ENCODE peak calls at places on chromosomes 6 and 20, in eight cellular contexts. L is IMR-90, V is esophagus squamous epithelium, N is H9, O is adrenal gland, P is kidney epithelial cell, M is heart right ventricle, S is neural progenitor cell. U is an unnamed sample. For H3K27me3, the result is how much of the 10 kb centered on the place peaks cover.

GRCh38 chr6:53805016-53805415 is 10.2 kb downstream of the LRRC1 start:
- DNase-seq in L (no peak), V (no peak), N (no peak), O (no peak), P (no peak), M (no peak), S (no peak), U (no peak)

GRCh38 chr6:76633259-76633658 is 560.8 kb upstream of the IMPG1 start:
- DNase-seq in L (no peak), V (no peak), N (peak), O (no peak), P (no peak), M (no peak), S (peak), U (no peak)

GRCh38 chr6:2958802-2959201 is 12.6 kb downstream of the SERPINB6 start:
- DNase-seq in L (no peak), V (no peak), N (no peak), O (peak), P (no peak), M (no peak), S (no peak), U (no peak)

GRCh38 chr6:138242987-138243592 is 24.8 kb upstream of the PBOV1 start:
- DNase-seq in L (no peak), V (no peak), N (no peak), O (no peak), P (no peak), M (no peak), S (no peak), U (no peak)

GRCh38 chr6:129744201-129744879 is 34.4 kb upstream of the ARHGAP18 start:
- DNase-seq in L (peak), V (no peak), N (no peak), O (no peak), P (peak), M (no peak), S (no peak), U (peak)

GRCh38 chr6:84860954-84861353 is 96.6 kb upstream of the TBX18 start:
- DNase-seq in L (no peak), V (no peak), N (no peak), O (no peak), P (no peak), M (no peak), S (no peak), U (no peak)

GRCh38 chr6:165599121-165599520 is 63.9 kb downstream of the PDE10A start:
- DNase-seq in L (no peak), V (no peak), N (no peak), O (no peak), P (no peak), M (no peak), S (no peak), U (no peak)

GRCh38 chr6:79413562-79414002 is 123.6 kb downstream of the LCA5 start:
- DNase-seq in L (peak), V (no peak), N (no peak), O (no peak), P (no peak), M (no peak), S (no peak), U (peak)

GRCh38 chr20:33811763-33812672 is 870 bp downstream of the CHMP4B start:
- DNase-seq in L (peak), V (no peak), N (no peak), O (peak), P (peak), M (peak), S (peak), U (peak)

GRCh38 chr6:54132587-54132986 is 21.3 kb downstream of the MLIP start:
- DNase-seq in L (no peak), V (no peak), N (no peak), O (no peak), P (no peak), M (no peak), S (no peak), U (no peak)

GRCh38 chr6:10419749-10420545 is 5.1 kb upstream of the TFAP2A start:
- DNase-seq in L (no peak), V (no peak), N (no peak), O (no peak), P (no peak), M (no peak), S (no peak), U (no peak)

GRCh38 chr6:10417681-10418104 is 2.8 kb upstream of the TFAP2A start:
- DNase-seq in L (no peak), V (no peak), N (no peak), O (no peak), P (no peak), M (no peak), S (peak), U (no peak)

GRCh38 chr6:10418862-10419748 is 4.2 kb upstream of the TFAP2A start:
- DNase-seq in L (peak), V (no peak), N (peak), O (no peak), P (no peak), M (no peak), S (peak), U (no peak)

GRCh38 chr6:10416863-10417641 is 2.2 kb upstream of the TFAP2A start:
- DNase-seq in L (no peak), V (no peak), N (peak), O (no peak), P (no peak), M (no peak), S (peak), U (no peak)

GRCh38 chr6:10418361-10418861 is 3.5 kb upstream of the TFAP2A start:
- DNase-seq in L (no peak), V (no peak), N (no peak), O (no peak), P (no peak), M (no peak), S (no peak), U (no peak)
- H3K27me3 ChIP-seq in L (half or more), V (half or more), N (half or more), O (half or more), P (half or more), M (half or more), S (half or more), U (half or more)

GRCh38 chr20:45315672-45316071 is 7.6 kb upstream of the MATN4 start:
- DNase-seq in L (no peak), V (no peak), N (no peak), O (no peak), P (no peak), M (no peak), S (no peak), U (no peak)
- H3K27me3 ChIP-seq in L (under half), V (half or more), N (under half), O (under half), P (under half), M (half or more), S (under half), U (under half)

GRCh38 chr6:28208180-28208659 is 16.9 kb upstream of the ZSCAN9 start:
- DNase-seq in L (no peak), V (no peak), N (peak), O (no peak), P (no peak), M (no peak), S (peak), U (peak)
- H3K27me3 ChIP-seq in L (under half), V (half or more), N (under half), O (half or more), P (under half), M (half or more), S (half or more), U (under half)

DNA sequence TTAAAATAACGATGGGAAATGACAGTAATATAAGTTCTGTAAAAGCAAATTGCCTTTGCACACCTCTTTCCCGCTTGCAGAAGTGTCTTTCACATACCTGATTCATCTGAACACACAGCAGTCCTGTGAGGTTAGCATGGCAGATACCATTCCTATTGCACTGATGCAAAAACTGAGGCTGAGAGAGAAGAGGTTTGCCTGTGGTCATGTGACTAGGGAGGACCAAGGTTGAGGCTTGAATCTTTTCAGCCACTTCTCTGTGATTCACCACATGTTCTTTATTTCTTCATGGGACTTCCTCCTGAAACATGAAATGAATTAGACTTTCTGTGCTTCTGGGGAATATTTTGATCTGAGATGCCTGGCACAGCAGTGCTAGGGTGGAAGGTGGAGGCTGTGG is 92.9 kb downstream of the VEGFA start:
- DNase-seq in L (no peak), V (no peak), N (no peak), O (no peak), P (no peak), M (no peak), S (no peak), U (no peak)
- H3K27me3 ChIP-seq in L (under half), V (under half), N (under half), O (under half), P (under half), M (under half), S (under half), U (under half)